ENCODE peak calls at places on chromosomes 16 and 17, in four cellular contexts. One of them, this sample, is unnamed. For H3K36me3, the result is how much of the 10 kb centered on the place peaks cover.

GRCh38 chr16:8048433-8048832 is 541.9 kb downstream of the TMEM114 start:
- DNase-seq in body of pancreas: no peak
- DNase-seq in OCI-LY7: no peak
- DNase-seq in cardiac muscle cell: no peak
- DNase-seq in this sample: no peak

GRCh38 chr16:71927383-71927782 is 32.1 kb downstream of the IST1 start:
- DNase-seq in body of pancreas: peak
- DNase-seq in OCI-LY7: no peak
- DNase-seq in cardiac muscle cell: peak
- DNase-seq in this sample: no peak

GRCh38 chr17:45394913-45395568 is 37.6 kb downstream of the ARHGAP27 start:
- DNase-seq in body of pancreas: peak
- DNase-seq in OCI-LY7: peak
- DNase-seq in cardiac muscle cell: peak
- DNase-seq in this sample: peak

GRCh38 chr17:48544356-48545021 is 420 bp downstream of the HOXB2 start:
- DNase-seq in body of pancreas: peak
- DNase-seq in OCI-LY7: no peak
- DNase-seq in cardiac muscle cell: peak
- DNase-seq in this sample: peak

GRCh38 chr16:87330646-87331045 is 13.5 kb upstream of the C16orf95 start:
- DNase-seq in body of pancreas: no peak
- DNase-seq in OCI-LY7: no peak
- DNase-seq in cardiac muscle cell: no peak
- DNase-seq in this sample: no peak

GRCh38 chr17:82663381-82664275 is 15.4 kb upstream of the WDR45B start:
- DNase-seq in body of pancreas: no peak
- DNase-seq in OCI-LY7: no peak
- DNase-seq in cardiac muscle cell: no peak
- DNase-seq in this sample: no peak

GRCh38 chr17:77320046-77320445 is 179.3 kb downstream of the SEC14L1 start:
- DNase-seq in body of pancreas: no peak
- DNase-seq in OCI-LY7: no peak
- DNase-seq in cardiac muscle cell: no peak
- DNase-seq in this sample: peak

GRCh38 chr17:66313995-66314659 is 11.7 kb downstream of the PRKCA start:
- DNase-seq in body of pancreas: no peak
- DNase-seq in OCI-LY7: no peak
- DNase-seq in cardiac muscle cell: no peak
- DNase-seq in this sample: no peak

GRCh38 chr16:68936729-68937631 is 93.6 kb downstream of the TANGO6 start:
- DNase-seq in body of pancreas: no peak
- DNase-seq in OCI-LY7: no peak
- DNase-seq in cardiac muscle cell: no peak
- DNase-seq in this sample: no peak

GRCh38 chr17:70137451-70138230 is 31.7 kb upstream of the KCNJ2 start:
- DNase-seq in body of pancreas: peak
- DNase-seq in OCI-LY7: peak
- DNase-seq in cardiac muscle cell: peak
- DNase-seq in this sample: no peak

GRCh38 chr16:49150341-49150740 is 131.3 kb downstream of the CBLN1 start:
- DNase-seq in body of pancreas: no peak
- DNase-seq in OCI-LY7: peak
- DNase-seq in cardiac muscle cell: no peak
- DNase-seq in this sample: no peak

GRCh38 chr16:29926675-29927522 is 873 bp upstream of the KCTD13 start:
- DNase-seq in body of pancreas: peak
- DNase-seq in OCI-LY7: no peak
- DNase-seq in cardiac muscle cell: no peak
- DNase-seq in this sample: peak

GRCh38 chr16:87829123-87829980 is 40.0 kb downstream of the SLC7A5 start:
- DNase-seq in body of pancreas: no peak
- DNase-seq in OCI-LY7: no peak
- DNase-seq in cardiac muscle cell: no peak
- DNase-seq in this sample: peak

GRCh38 chr17:27647755-27648154 is 16.8 kb downstream of the LGALS9 start:
- DNase-seq in body of pancreas: no peak
- DNase-seq in OCI-LY7: no peak
- DNase-seq in cardiac muscle cell: no peak
- DNase-seq in this sample: no peak

GRCh38 chr17:37770631-37771518 is 26.0 kb upstream of the HNF1B start:
- DNase-seq in body of pancreas: peak
- DNase-seq in OCI-LY7: peak
- DNase-seq in cardiac muscle cell: peak
- DNase-seq in this sample: peak

GRCh38 chr17:42783062-42783777 is 2.8 kb downstream of the WNK4 start:
- DNase-seq in body of pancreas: no peak
- DNase-seq in OCI-LY7: no peak
- DNase-seq in cardiac muscle cell: no peak
- DNase-seq in this sample: no peak

GRCh38 chr17:68133370-68134045 is 98.0 kb downstream of the KPNA2 start:
- DNase-seq in body of pancreas: no peak
- DNase-seq in OCI-LY7: no peak
- DNase-seq in cardiac muscle cell: no peak
- DNase-seq in this sample: no peak

GRCh38 chr16:16096858-16097213 is 126.5 kb downstream of the ABCC6 start:
- DNase-seq in body of pancreas: no peak
- DNase-seq in OCI-LY7: no peak
- DNase-seq in cardiac muscle cell: no peak
- DNase-seq in this sample: no peak
- H3K36me3 ChIP-seq in body of pancreas: under half
- H3K36me3 ChIP-seq in OCI-LY7: half or more
- H3K36me3 ChIP-seq in cardiac muscle cell: under half
- H3K36me3 ChIP-seq in this sample: under half

GRCh38 chr17:50080827-50081226 is 14.3 kb upstream of the PDK2 start:
- DNase-seq in body of pancreas: no peak
- DNase-seq in OCI-LY7: peak
- DNase-seq in cardiac muscle cell: no peak
- DNase-seq in this sample: no peak
- H3K36me3 ChIP-seq in body of pancreas: under half
- H3K36me3 ChIP-seq in OCI-LY7: under half
- H3K36me3 ChIP-seq in cardiac muscle cell: under half
- H3K36me3 ChIP-seq in this sample: under half

GRCh38 chr16:67542464-67542863 is 13.8 kb downstream of the RIPOR1 start:
- DNase-seq in body of pancreas: peak
- DNase-seq in OCI-LY7: peak
- DNase-seq in cardiac muscle cell: no peak
- DNase-seq in this sample: peak
- H3K36me3 ChIP-seq in body of pancreas: under half
- H3K36me3 ChIP-seq in OCI-LY7: under half
- H3K36me3 ChIP-seq in cardiac muscle cell: under half
- H3K36me3 ChIP-seq in this sample: under half

GRCh38 chr16:70796301-70796700 is 4.7 kb downstream of the VAC14 start:
- DNase-seq in body of pancreas: no peak
- DNase-seq in OCI-LY7: no peak
- DNase-seq in cardiac muscle cell: no peak
- DNase-seq in this sample: no peak
- H3K36me3 ChIP-seq in body of pancreas: under half
- H3K36me3 ChIP-seq in OCI-LY7: under half
- H3K36me3 ChIP-seq in cardiac muscle cell: under half
- H3K36me3 ChIP-seq in this sample: under half

GRCh38 chr17:1937461-1937860 is 87.7 kb downstream of the RTN4RL1 start:
- DNase-seq in body of pancreas: no peak
- DNase-seq in OCI-LY7: no peak
- DNase-seq in cardiac muscle cell: no peak
- DNase-seq in this sample: no peak

GRCh38 chr17:1933875-1934715 is 91.0 kb downstream of the RTN4RL1 start:
- DNase-seq in body of pancreas: no peak
- DNase-seq in OCI-LY7: no peak
- DNase-seq in cardiac muscle cell: no peak
- DNase-seq in this sample: no peak

GRCh38 chr17:1936766-1937165 is 88.4 kb downstream of the RTN4RL1 start:
- DNase-seq in body of pancreas: no peak
- DNase-seq in OCI-LY7: no peak
- DNase-seq in cardiac muscle cell: no peak
- DNase-seq in this sample: no peak

GRCh38 chr17:1931759-1932579 is 93.2 kb downstream of the RTN4RL1 start:
- DNase-seq in body of pancreas: peak
- DNase-seq in OCI-LY7: no peak
- DNase-seq in cardiac muscle cell: peak
- DNase-seq in this sample: peak

DNA sequence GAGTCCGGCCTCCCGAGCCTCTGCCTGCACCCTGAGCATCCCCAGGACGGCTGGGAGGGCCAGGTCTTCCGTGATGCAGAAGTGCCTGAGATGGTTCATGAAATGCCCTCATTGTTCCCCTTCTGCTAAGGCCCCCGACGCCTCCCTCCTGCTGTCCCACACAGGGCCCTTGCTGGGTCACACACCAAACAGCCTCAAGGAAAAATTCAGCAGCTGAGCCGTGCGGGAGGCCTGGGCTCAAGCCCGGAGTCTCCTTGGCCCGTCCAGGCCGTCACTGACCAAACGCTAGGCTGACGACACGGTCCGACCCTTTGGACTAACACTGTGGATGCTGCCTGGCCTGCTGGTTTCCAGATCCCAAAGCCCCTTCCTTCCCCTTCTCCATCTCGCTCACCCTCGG is 90.2 kb downstream of the RTN4RL1 start:
- DNase-seq in body of pancreas: no peak
- DNase-seq in OCI-LY7: no peak
- DNase-seq in cardiac muscle cell: no peak
- DNase-seq in this sample: no peak
- H3K36me3 ChIP-seq in body of pancreas: under half
- H3K36me3 ChIP-seq in OCI-LY7: under half
- H3K36me3 ChIP-seq in cardiac muscle cell: under half
- H3K36me3 ChIP-seq in this sample: under half

DNA sequence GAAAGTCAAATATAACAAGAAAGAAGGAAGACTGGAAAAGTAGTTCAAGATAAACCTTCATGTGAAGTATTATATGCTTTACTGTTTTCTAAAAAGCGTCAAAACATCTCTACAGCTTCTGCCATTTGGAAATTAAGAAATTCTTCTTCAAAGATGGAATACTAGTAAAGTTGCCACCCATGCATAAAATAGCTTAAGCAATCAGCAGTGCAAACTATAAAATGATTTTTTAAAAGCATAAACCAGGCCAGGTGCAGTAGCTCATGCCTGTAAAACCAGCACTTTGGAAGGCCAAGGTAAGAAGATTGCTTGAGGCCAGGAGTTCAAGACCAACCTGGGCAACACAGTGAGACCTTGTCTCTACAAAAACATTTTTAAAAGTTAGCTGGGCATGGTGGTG is 68.2 kb downstream of the USP32 start:
- DNase-seq in body of pancreas: no peak
- DNase-seq in OCI-LY7: no peak
- DNase-seq in cardiac muscle cell: no peak
- DNase-seq in this sample: no peak
- H3K36me3 ChIP-seq in body of pancreas: under half
- H3K36me3 ChIP-seq in OCI-LY7: under half
- H3K36me3 ChIP-seq in cardiac muscle cell: under half
- H3K36me3 ChIP-seq in this sample: under half

DNA sequence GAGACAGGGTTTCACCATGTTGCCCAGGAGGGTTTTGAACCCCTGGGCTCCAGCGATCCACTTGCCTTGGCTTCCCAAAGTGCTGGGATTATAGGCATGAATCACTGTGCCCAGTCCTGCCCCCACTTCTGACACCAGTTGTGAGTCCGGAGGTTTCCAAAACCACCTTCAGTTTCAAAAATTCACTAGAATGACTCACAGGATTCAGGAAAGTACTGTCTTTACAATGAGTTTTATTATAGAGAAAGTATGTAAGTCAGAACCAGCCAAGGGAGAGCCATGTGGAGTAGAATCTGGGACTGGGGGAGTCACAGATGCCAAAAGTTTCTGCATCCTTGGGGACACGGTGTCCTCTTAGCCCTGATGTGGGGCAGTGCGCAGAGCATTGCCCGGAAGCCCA is 55.1 kb downstream of the PLD6 start:
- DNase-seq in body of pancreas: no peak
- DNase-seq in OCI-LY7: no peak
- DNase-seq in cardiac muscle cell: no peak
- DNase-seq in this sample: no peak
- H3K36me3 ChIP-seq in body of pancreas: under half
- H3K36me3 ChIP-seq in OCI-LY7: under half
- H3K36me3 ChIP-seq in cardiac muscle cell: half or more
- H3K36me3 ChIP-seq in this sample: under half